ENCODE peak calls at places on chromosomes 13 and 19, in eight cellular contexts. W, R, U, M, Y, Q, H and I are unnamed samples.
A peak's percentile ranks its signal among the peaks of the same experiment; 100 is the strongest.

GRCh38 chr13:26929971-26930730 is 169.6 kb upstream of the GPR12 start:
- DNase-seq in W (peak; percentile 77), R (peak; percentile 58), U (peak; percentile 67), M (peak; percentile 89), Y (peak; percentile 54), Q (peak; percentile 79), H (no peak), I (peak; percentile 80)

GRCh38 chr13:26379831-26380230 is 125.9 kb downstream of the CDK8 start:
- DNase-seq in W (no peak), R (no peak), U (no peak), M (no peak), Y (no peak), Q (no peak), H (no peak), I (no peak)

GRCh38 chr13:52798770-52799430 is 49.5 kb downstream of the PCDH8 start:
- DNase-seq in W (no peak), R (no peak), U (no peak), M (no peak), Y (no peak), Q (no peak), H (no peak), I (no peak)

GRCh38 chr19:17526922-17527321 is 15.5 kb downstream of the PGLS start:
- DNase-seq in W (no peak), R (no peak), U (no peak), M (no peak), Y (no peak), Q (no peak), H (peak; percentile 44), I (no peak)

GRCh38 chr19:887072-887471 is 5.9 kb downstream of the MED16 start:
- DNase-seq in W (no peak), R (no peak), U (no peak), M (no peak), Y (no peak), Q (peak; percentile 92), H (no peak), I (no peak)

GRCh38 chr19:4376991-4377781 is 23.2 kb downstream of the SH3GL1 start:
- DNase-seq in W (no peak), R (no peak), U (no peak), M (no peak), Y (no peak), Q (no peak), H (no peak), I (no peak)

GRCh38 chr13:73268306-73268705 is 209.5 kb downstream of the KLF5 start:
- DNase-seq in W (no peak), R (no peak), U (no peak), M (no peak), Y (no peak), Q (no peak), H (no peak), I (no peak)

GRCh38 chr19:2720777-2721569 is at the start of gene DIRAS1:
- DNase-seq in W (peak; percentile 88), R (no peak), U (no peak), M (peak; percentile 58), Y (no peak), Q (peak; percentile 91), H (no peak), I (no peak)

GRCh38 chr13:99656092-99656745 is 154.9 kb downstream of the TM9SF2 start:
- DNase-seq in W (peak; percentile 65), R (peak; percentile 47), U (peak; percentile 59), M (peak; percentile 92), Y (peak; percentile 55), Q (peak; percentile 79), H (peak; percentile 40), I (peak; percentile 80)

GRCh38 chr13:97385146-97385545 is 48.8 kb upstream of the RAP2A start:
- DNase-seq in W (no peak), R (no peak), U (no peak), M (no peak), Y (no peak), Q (no peak), H (no peak), I (no peak)

GRCh38 chr13:75889427-75889826 is 253.3 kb downstream of the LMO7 start:
- DNase-seq in W (no peak), R (no peak), U (no peak), M (no peak), Y (no peak), Q (no peak), H (no peak), I (no peak)

DNA sequence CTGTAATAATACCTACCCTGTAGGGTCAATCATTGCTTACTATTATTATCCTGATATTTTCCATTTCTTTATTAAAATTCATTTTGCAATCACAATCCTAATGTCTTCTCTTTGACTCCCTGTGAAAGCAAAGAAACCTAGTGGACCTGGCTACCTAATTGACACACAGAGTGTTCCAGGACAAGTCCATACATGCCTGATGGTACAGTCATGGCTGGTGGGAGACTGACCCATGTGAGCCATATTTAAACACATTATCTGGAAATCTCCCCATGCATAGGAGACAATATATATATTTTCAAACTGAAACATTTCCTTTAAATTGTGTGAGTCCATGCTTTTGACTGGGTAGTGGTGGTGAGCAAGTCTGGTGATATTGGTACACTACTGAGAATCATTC is 230.6 kb upstream of the DACH1 start:
- DNase-seq in W (no peak), R (no peak), U (no peak), M (no peak), Y (no peak), Q (no peak), H (no peak), I (no peak)
- TF ChIP-seq MAX in W (no peak), R (no peak), U (no peak), M (no peak), Y (no peak), Q (no peak), H (no peak), I (no peak)

GRCh38 chr19:6393982-6394412 is 1.0 kb upstream of the GTF2F1 start:
- DNase-seq in W (no peak), R (no peak), U (no peak), M (no peak), Y (no peak), Q (no peak), H (peak; percentile 63), I (no peak)
- TF ChIP-seq MAX in W (no peak), R (no peak), U (no peak), M (no peak), Y (no peak), Q (no peak), H (no peak), I (no peak)

DNA sequence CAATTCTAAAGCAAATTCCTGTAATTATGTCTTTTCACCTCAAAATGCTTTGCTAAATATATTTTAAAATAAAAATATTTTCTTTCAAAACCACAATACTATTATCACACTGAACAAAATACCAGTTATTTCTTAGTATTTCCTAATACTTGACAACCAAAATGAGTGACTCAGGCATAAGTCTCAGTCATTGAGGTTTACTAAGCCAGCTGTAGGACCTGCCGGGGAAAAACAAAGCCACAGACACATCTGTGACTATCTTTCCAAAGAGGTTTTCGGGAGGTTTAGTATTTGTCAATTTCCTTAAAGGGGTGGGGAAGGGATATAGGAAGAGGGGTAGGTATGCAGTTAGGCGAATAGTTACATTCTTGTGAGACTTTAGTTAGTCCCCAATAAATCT is 3.2 kb upstream of the ZNF235 start:
- DNase-seq in W (no peak), R (no peak), U (no peak), M (no peak), Y (no peak), Q (no peak), H (no peak), I (peak; percentile 24)
- TF ChIP-seq MAX in W (no peak), R (no peak), U (no peak), M (no peak), Y (no peak), Q (no peak), H (no peak), I (no peak)

GRCh38 chr13:101639711-101640110 is 187.2 kb downstream of the ITGBL1 start:
- DNase-seq in W (no peak), R (no peak), U (peak; percentile 49), M (no peak), Y (no peak), Q (no peak), H (no peak), I (no peak)
- TF ChIP-seq MAX in W (no peak), R (no peak), U (no peak), M (no peak), Y (no peak), Q (no peak), H (no peak), I (no peak)

DNA sequence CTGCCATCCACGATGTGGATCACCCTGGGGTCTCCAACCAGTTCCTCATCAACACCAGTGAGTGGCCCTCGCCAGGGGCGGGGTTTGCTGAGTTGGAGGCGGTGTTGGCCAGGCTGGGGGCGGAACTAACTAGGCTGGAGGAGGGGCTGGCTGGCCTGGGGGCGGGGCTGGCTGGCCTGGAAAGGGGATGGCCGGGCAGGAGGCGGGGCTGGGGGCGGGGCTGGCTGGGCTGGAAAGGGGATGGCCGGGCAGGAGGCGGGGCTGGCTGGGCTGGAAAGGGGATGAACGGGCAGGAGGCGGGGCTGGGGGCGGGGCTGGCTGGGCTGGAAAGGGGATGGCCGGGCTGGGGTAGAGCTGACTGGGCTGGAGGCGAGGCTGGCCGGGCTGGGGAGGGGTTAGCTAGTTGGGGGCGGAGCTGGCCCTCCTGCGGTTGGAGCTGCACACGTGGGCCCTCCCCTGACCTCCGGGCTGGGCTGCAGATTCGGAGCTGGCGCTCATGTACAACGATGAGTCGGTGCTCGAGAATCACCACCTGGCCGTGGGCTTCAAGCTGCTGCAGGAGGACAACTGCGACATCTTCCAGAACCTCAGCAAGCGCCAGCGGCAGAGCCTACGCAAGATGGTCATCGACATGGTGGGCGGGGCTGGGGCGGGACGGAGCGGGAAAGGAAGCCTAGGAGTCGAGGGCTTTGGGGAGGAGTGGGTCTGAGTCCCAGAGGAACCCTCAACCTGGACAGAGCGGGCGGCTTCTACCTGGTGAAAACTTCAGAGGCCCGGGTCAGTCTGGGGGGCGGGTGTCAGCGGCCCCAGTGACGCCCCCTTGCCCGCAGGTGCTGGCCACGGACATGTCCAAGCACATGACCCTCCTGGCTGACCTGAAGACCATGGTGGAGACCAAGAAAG is 41.0 kb downstream of the PDE4A start:
- DNase-seq in W (peak; percentile 98), R (peak; percentile 67), U (peak; percentile 92), M (peak; percentile 99), Y (peak; percentile 57), Q (peak; percentile 99), H (peak; percentile 60), I (peak; percentile 97)
- TF ChIP-seq MAX in W (peak; percentile 79), R (no peak), U (peak; percentile 58), M (peak; percentile 66), Y (no peak), Q (peak; percentile 84), H (peak; percentile 47), I (peak; percentile 66)

DNA sequence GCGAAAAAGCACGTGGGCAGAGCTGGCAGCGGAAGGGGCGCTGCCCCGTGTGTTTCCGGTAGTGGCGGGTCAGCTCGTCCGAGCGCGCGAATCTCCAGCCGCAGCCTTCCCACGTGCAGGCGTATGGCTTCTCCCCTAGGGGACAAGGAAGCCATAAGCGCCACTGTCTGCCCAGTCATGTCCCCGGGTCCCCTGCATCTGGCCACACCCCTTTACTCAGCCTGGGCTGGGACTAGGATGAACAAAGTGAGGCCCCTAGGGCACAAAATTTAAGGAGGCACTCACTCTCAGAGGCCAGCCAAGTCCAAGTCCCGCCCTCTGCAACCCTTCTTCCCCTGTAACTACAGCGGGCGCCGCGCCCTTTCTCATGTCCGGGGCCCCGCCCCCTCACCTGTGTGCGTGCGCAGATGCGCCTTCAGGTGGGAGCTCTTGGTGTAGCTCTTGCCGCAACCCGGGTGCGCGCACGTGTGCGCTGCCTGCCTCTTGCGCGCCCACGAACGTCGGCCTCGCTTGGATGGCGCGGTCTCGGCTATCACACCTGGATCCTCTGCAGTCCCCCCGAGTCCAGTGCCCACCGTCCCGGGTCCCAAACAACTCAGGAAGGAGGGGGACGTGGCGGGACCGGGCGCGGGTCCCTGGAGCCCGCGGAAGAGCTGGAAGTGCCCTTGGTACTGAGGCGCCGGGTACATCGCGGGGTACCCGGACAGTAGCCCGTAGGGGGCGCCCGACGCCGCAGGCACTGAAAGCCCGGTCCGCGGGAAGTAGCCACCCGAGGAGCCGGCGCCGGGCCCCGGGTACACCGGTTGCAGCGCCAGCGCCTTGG is 1.9 kb downstream of the KLF1 start:
- DNase-seq in W (peak; percentile 91), R (peak; percentile 54), U (peak; percentile 45), M (peak; percentile 99), Y (no peak), Q (peak; percentile 86), H (peak; percentile 57), I (peak; percentile 82)
- TF ChIP-seq MAX in W (peak; percentile 94), R (peak; percentile 71), U (no peak), M (peak; percentile 98), Y (no peak), Q (no peak), H (peak; percentile 36), I (no peak)